ENCODE peak calls at places on chromosomes 16 and 17, in six cellular contexts. One of them, this sample, is unnamed.

GRCh38 chr17:77933777-77934398 is 24.6 kb upstream of the TNRC6C start:
- DNase-seq in GM20000: no peak
- DNase-seq in AG10803: no peak
- DNase-seq in SK-N-SH: no peak
- DNase-seq in coronary artery: no peak
- DNase-seq in cardiac fibroblast: no peak
- DNase-seq in this sample: no peak

GRCh38 chr16:85532147-85532546 is 81.0 kb upstream of the GSE1 start:
- DNase-seq in GM20000: no peak
- DNase-seq in AG10803: no peak
- DNase-seq in SK-N-SH: no peak
- DNase-seq in coronary artery: no peak
- DNase-seq in cardiac fibroblast: no peak
- DNase-seq in this sample: no peak

GRCh38 chr16:66429290-66429962 is 2.3 kb downstream of the BEAN1 start:
- DNase-seq in GM20000: no peak
- DNase-seq in AG10803: no peak
- DNase-seq in SK-N-SH: peak
- DNase-seq in coronary artery: no peak
- DNase-seq in cardiac fibroblast: no peak
- DNase-seq in this sample: no peak

GRCh38 chr17:39400547-39401411 is 647 bp downstream of the FBXL20 start:
- DNase-seq in GM20000: no peak
- DNase-seq in AG10803: peak
- DNase-seq in SK-N-SH: peak
- DNase-seq in coronary artery: peak
- DNase-seq in cardiac fibroblast: peak
- DNase-seq in this sample: no peak

GRCh38 chr16:13390093-13390985 is 488.9 kb downstream of the SHISA9 start:
- DNase-seq in GM20000: peak
- DNase-seq in AG10803: no peak
- DNase-seq in SK-N-SH: no peak
- DNase-seq in coronary artery: no peak
- DNase-seq in cardiac fibroblast: no peak
- DNase-seq in this sample: no peak

GRCh38 chr17:65191805-65192740 is 54.9 kb downstream of the RGS9 start:
- DNase-seq in GM20000: no peak
- DNase-seq in AG10803: peak
- DNase-seq in SK-N-SH: no peak
- DNase-seq in coronary artery: no peak
- DNase-seq in cardiac fibroblast: peak
- DNase-seq in this sample: no peak

GRCh38 chr17:18261146-18261515 is 669 bp downstream of the MIEF2 start:
- DNase-seq in GM20000: peak
- DNase-seq in AG10803: peak
- DNase-seq in SK-N-SH: peak
- DNase-seq in coronary artery: peak
- DNase-seq in cardiac fibroblast: peak
- DNase-seq in this sample: no peak

GRCh38 chr17:31830971-31831755 is 27.9 kb downstream of the COPRS start:
- DNase-seq in GM20000: no peak
- DNase-seq in AG10803: peak
- DNase-seq in SK-N-SH: no peak
- DNase-seq in coronary artery: no peak
- DNase-seq in cardiac fibroblast: peak
- DNase-seq in this sample: no peak

GRCh38 chr16:59886021-59886420 is 1151.9 kb upstream of the GOT2 start:
- DNase-seq in GM20000: no peak
- DNase-seq in AG10803: peak
- DNase-seq in SK-N-SH: no peak
- DNase-seq in coronary artery: no peak
- DNase-seq in cardiac fibroblast: peak
- DNase-seq in this sample: no peak

GRCh38 chr17:41678411-41678906 is 10.2 kb upstream of the EIF1 start:
- DNase-seq in GM20000: no peak
- DNase-seq in AG10803: no peak
- DNase-seq in SK-N-SH: no peak
- DNase-seq in coronary artery: peak
- DNase-seq in cardiac fibroblast: peak
- DNase-seq in this sample: no peak

GRCh38 chr17:58677204-58677880 is 14.5 kb downstream of the TEX14 start:
- DNase-seq in GM20000: no peak
- DNase-seq in AG10803: no peak
- DNase-seq in SK-N-SH: no peak
- DNase-seq in coronary artery: no peak
- DNase-seq in cardiac fibroblast: peak
- DNase-seq in this sample: no peak

GRCh38 chr17:60641126-60641525 is 36.5 kb upstream of the BCAS3 start:
- DNase-seq in GM20000: no peak
- DNase-seq in AG10803: peak
- DNase-seq in SK-N-SH: no peak
- DNase-seq in coronary artery: no peak
- DNase-seq in cardiac fibroblast: no peak
- DNase-seq in this sample: no peak

GRCh38 chr17:60637683-60638082 is 37.7 kb downstream of the PPM1D start:
- DNase-seq in GM20000: no peak
- DNase-seq in AG10803: no peak
- DNase-seq in SK-N-SH: no peak
- DNase-seq in coronary artery: no peak
- DNase-seq in cardiac fibroblast: no peak
- DNase-seq in this sample: no peak

GRCh38 chr17:60641810-60642220 is 35.8 kb upstream of the BCAS3 start:
- DNase-seq in GM20000: peak
- DNase-seq in AG10803: peak
- DNase-seq in SK-N-SH: peak
- DNase-seq in coronary artery: no peak
- DNase-seq in cardiac fibroblast: peak
- DNase-seq in this sample: peak

GRCh38 chr17:60639019-60639330 is 38.7 kb upstream of the BCAS3 start:
- DNase-seq in GM20000: no peak
- DNase-seq in AG10803: no peak
- DNase-seq in SK-N-SH: no peak
- DNase-seq in coronary artery: no peak
- DNase-seq in cardiac fibroblast: no peak
- DNase-seq in this sample: no peak

GRCh38 chr17:60640503-60640902 is 37.1 kb upstream of the BCAS3 start:
- DNase-seq in GM20000: no peak
- DNase-seq in AG10803: peak
- DNase-seq in SK-N-SH: no peak
- DNase-seq in coronary artery: no peak
- DNase-seq in cardiac fibroblast: peak
- DNase-seq in this sample: no peak
- TF ChIP-seq CTCF in GM20000: no peak
- TF ChIP-seq CTCF in AG10803: peak
- TF ChIP-seq CTCF in SK-N-SH: peak
- TF ChIP-seq CTCF in coronary artery: no peak
- TF ChIP-seq CTCF in cardiac fibroblast: peak
- TF ChIP-seq CTCF in this sample: peak

DNA sequence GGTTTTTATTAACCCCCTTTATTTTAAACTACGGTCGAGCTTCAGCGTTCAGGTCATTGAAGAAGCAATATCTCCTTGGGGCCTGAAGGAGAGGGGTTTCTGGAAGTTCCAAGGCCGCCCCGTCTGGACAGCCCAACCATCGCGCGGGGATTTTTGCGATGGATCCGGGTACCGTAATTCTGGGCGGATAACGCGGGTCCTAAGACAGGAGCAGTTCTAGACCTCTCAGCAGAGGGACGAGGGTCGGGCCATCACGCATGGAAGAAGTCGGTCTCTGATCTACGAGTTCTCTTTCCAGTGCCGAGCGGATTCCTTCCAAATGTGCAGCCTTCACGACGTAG is 3.6 kb downstream of the BORCS6 start:
- DNase-seq in GM20000: no peak
- DNase-seq in AG10803: no peak
- DNase-seq in SK-N-SH: no peak
- DNase-seq in coronary artery: no peak
- DNase-seq in cardiac fibroblast: no peak
- DNase-seq in this sample: no peak
- TF ChIP-seq CTCF in GM20000: no peak
- TF ChIP-seq CTCF in AG10803: no peak
- TF ChIP-seq CTCF in SK-N-SH: peak
- TF ChIP-seq CTCF in coronary artery: no peak
- TF ChIP-seq CTCF in cardiac fibroblast: no peak
- TF ChIP-seq CTCF in this sample: no peak

DNA sequence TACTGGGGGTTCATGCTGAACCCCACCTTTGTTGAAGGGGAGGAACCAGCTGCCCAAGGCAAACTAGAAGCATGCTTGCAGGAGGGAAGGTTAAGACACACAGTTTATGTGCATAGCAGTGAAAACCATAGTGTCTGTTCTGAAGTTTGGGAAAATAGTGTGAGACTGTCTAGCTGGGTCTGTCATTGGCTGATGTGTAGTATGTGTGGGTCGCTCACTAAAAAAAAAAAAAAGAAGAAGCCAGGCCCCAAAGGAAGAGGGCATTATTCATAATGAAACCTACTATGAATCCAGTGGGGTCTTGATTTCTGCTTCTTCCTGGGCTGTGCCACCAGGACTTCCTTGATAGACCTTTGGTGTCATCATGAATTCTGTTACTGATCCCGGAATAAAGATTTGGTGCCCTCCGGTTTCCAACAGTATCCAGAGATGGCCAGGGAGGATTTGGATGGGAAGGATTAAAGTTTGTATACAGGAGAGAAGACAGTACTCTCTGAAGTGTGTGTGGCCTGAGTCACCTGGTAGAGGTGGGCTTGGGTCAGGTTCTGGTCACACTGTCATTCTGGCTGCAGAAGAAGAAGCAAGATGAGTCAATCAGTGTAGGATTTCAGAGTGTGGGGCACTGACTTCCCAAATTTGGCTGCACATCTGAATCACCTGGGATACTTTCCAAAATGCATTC is 220.3 kb downstream of the PRKCA start:
- DNase-seq in GM20000: no peak
- DNase-seq in AG10803: no peak
- DNase-seq in SK-N-SH: no peak
- DNase-seq in coronary artery: no peak
- DNase-seq in cardiac fibroblast: peak
- DNase-seq in this sample: no peak
- TF ChIP-seq CTCF in GM20000: no peak
- TF ChIP-seq CTCF in AG10803: no peak
- TF ChIP-seq CTCF in SK-N-SH: no peak
- TF ChIP-seq CTCF in coronary artery: no peak
- TF ChIP-seq CTCF in cardiac fibroblast: no peak
- TF ChIP-seq CTCF in this sample: no peak

GRCh38 chr17:56640116-56640515 is 46.6 kb downstream of the NOG start:
- DNase-seq in GM20000: no peak
- DNase-seq in AG10803: no peak
- DNase-seq in SK-N-SH: no peak
- DNase-seq in coronary artery: no peak
- DNase-seq in cardiac fibroblast: no peak
- DNase-seq in this sample: no peak
- TF ChIP-seq CTCF in GM20000: no peak
- TF ChIP-seq CTCF in AG10803: no peak
- TF ChIP-seq CTCF in SK-N-SH: no peak
- TF ChIP-seq CTCF in coronary artery: no peak
- TF ChIP-seq CTCF in cardiac fibroblast: no peak
- TF ChIP-seq CTCF in this sample: no peak

GRCh38 chr17:43940630-43941029 is 1.6 kb downstream of the PPY start:
- DNase-seq in GM20000: no peak
- DNase-seq in AG10803: peak
- DNase-seq in SK-N-SH: peak
- DNase-seq in coronary artery: no peak
- DNase-seq in cardiac fibroblast: peak
- DNase-seq in this sample: no peak
- TF ChIP-seq CTCF in GM20000: peak
- TF ChIP-seq CTCF in AG10803: peak
- TF ChIP-seq CTCF in SK-N-SH: peak
- TF ChIP-seq CTCF in coronary artery: peak
- TF ChIP-seq CTCF in cardiac fibroblast: peak
- TF ChIP-seq CTCF in this sample: peak

DNA sequence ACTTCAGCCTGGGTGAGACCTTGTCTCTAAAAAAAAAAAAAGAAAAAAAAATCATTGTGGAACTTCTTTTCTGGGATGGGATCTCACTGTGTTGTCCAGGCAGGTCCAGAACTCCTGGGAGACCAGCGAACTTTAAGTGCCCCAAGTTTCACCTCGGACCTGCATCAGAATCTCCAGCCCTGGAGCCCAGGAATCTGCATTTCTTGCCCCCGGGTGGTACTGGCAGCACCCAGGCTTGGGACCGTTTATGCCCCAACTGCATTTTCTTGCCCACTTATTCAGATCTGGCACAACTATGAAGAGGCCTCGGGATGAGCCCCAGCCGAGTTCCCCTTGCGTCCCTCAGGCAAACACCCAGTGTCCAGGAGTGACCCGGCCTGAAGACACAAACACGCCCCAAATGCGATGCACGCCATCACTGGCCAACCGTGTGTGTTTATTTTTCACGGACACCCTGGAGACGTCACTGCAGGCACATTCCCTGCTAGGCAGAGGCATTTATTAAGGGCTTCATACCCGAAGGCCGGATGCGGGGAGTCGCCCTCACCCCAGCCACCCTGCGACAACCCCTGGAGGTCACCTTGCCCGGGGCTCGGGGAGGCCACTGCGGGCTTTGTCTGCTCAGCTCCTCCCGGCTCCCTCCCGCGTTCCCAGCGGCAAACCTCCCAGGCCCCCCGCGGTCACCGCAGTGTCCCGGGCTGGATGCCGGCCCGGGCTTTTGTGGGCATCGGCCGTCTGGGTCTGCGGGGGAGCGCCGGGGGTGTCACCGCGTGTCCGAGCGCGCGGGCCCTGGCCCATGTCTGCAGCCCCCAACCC is 684 bp upstream of the SPIRE2 start:
- DNase-seq in GM20000: no peak
- DNase-seq in AG10803: peak
- DNase-seq in SK-N-SH: peak
- DNase-seq in coronary artery: no peak
- DNase-seq in cardiac fibroblast: peak
- DNase-seq in this sample: no peak
- TF ChIP-seq CTCF in GM20000: no peak
- TF ChIP-seq CTCF in AG10803: no peak
- TF ChIP-seq CTCF in SK-N-SH: no peak
- TF ChIP-seq CTCF in coronary artery: no peak
- TF ChIP-seq CTCF in cardiac fibroblast: no peak
- TF ChIP-seq CTCF in this sample: no peak

GRCh38 chr17:981292-981658 is 1.7 kb upstream of the NXN start:
- DNase-seq in GM20000: no peak
- DNase-seq in AG10803: no peak
- DNase-seq in SK-N-SH: no peak
- DNase-seq in coronary artery: no peak
- DNase-seq in cardiac fibroblast: no peak
- DNase-seq in this sample: no peak
- TF ChIP-seq CTCF in GM20000: no peak
- TF ChIP-seq CTCF in AG10803: no peak
- TF ChIP-seq CTCF in SK-N-SH: no peak
- TF ChIP-seq CTCF in coronary artery: no peak
- TF ChIP-seq CTCF in cardiac fibroblast: no peak
- TF ChIP-seq CTCF in this sample: no peak

This sample was measured in osteocyte.